ENCODE peak calls at places on chromosomes 3 and 15, in five cellular contexts. H is H9, N is neuronal stem cell, O is IMR-90, I is mesenchymal stem cell. Q is an unnamed sample.

GRCh38 chr3:24963762-24964625 is 464.1 kb upstream of the RARB start:
- DNase-seq in H (no peak), N (peak; percentile 12), O (peak; percentile 17), I (peak; percentile 45), Q (no peak)

GRCh38 chr3:24829011-24829581 is 334.4 kb upstream of the THRB start:
- DNase-seq in H (peak; percentile 66), N (peak; percentile 48), O (no peak), I (peak; percentile 10), Q (peak; percentile 39)

GRCh38 chr3:54882114-54882833 is 45.6 kb downstream of the LRTM1 start:
- DNase-seq in H (no peak), N (no peak), O (peak; percentile 98), I (peak; percentile 89), Q (no peak)

GRCh38 chr3:31880020-31880419 is 101.0 kb downstream of the OSBPL10 start:
- DNase-seq in H (no peak), N (no peak), O (peak; percentile 8), I (no peak), Q (no peak)

GRCh38 chr3:2714856-2715255 is 395.3 kb downstream of the IL5RA start:
- DNase-seq in H (no peak), N (no peak), O (no peak), I (peak; percentile 6), Q (no peak)

GRCh38 chr3:67654099-67654831 is at the start of gene SUCLG2:
- DNase-seq in H (peak; percentile 88), N (peak; percentile 72), O (peak; percentile 75), I (peak; percentile 89), Q (peak; percentile 93)

GRCh38 chr3:20185364-20185732 is 658 bp downstream of the SGO1 start:
- DNase-seq in H (no peak), N (no peak), O (peak; percentile 8), I (peak; percentile 44), Q (no peak)

GRCh38 chr15:71530116-71530515 is 280.2 kb upstream of the NR2E3 start:
- DNase-seq in H (no peak), N (no peak), O (no peak), I (no peak), Q (no peak)

GRCh38 chr15:39213385-39213840 is 367.5 kb upstream of the THBS1 start:
- DNase-seq in H (peak; percentile 94), N (peak; percentile 88), O (peak; percentile 99), I (peak; percentile 90), Q (peak; percentile 82)

GRCh38 chr3:17190353-17191078 is 305.8 kb downstream of the PLCL2 start:
- DNase-seq in H (no peak), N (no peak), O (no peak), I (no peak), Q (no peak)

GRCh38 chr3:17195192-17195611 is 310.4 kb downstream of the PLCL2 start:
- DNase-seq in H (no peak), N (no peak), O (peak; percentile 29), I (peak; percentile 30), Q (no peak)

GRCh38 chr3:17195856-17196604 is 311.3 kb downstream of the PLCL2 start:
- DNase-seq in H (no peak), N (no peak), O (peak; percentile 24), I (peak; percentile 68), Q (no peak)

GRCh38 chr3:17194116-17194515 is 309.4 kb downstream of the PLCL2 start:
- DNase-seq in H (no peak), N (no peak), O (no peak), I (no peak), Q (no peak)

GRCh38 chr3:17192995-17193394 is 308.2 kb downstream of the PLCL2 start:
- DNase-seq in H (no peak), N (no peak), O (no peak), I (no peak), Q (no peak)
- H3K4me2 ChIP-seq in H (no peak overlapping the region), N (no peak overlapping the region), O (no peak overlapping the region), I (no peak overlapping the region), Q (no peak overlapping the region)

GRCh38 chr15:26287381-26287780 is 424.3 kb upstream of the ATP10A start:
- DNase-seq in H (no peak), N (no peak), O (no peak), I (no peak), Q (no peak)
- H4K91ac ChIP-seq in H (no peak overlapping the region), N (no peak overlapping the region), O (no peak overlapping the region), I (no peak overlapping the region), Q (no peak overlapping the region)

DNA sequence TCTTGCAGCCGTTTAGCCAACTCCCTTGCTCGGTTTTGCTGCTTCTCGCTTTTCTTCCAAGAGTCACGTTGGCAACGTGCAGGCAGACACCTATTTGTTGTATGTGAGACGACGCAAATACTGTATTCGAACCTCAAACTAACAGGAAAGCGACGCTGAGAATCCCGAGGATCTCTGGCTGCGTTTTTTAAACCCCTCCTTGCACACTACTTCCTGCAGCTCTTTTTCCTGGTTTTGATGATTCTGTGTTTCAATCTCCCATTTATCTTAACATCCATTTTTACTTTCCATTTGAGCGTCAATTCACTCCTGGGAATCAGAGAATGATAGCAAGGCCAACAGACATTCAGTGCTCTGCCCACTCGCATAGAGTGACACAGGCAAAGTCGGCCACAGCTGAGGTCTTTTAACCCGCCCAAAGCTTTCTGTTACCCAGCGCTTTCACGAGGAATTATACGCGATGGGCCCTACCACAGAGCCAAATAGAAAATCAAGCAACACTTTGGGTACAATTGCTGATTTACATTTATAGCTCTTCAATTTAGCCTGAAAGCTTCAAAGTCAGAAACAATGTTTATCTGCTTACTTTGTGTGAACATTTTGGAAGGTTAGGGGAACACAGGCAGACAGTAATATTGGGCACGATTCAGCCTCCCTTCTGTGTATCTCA is 1.6 kb upstream of the ANXA2 start:
- DNase-seq in H (no peak), N (no peak), O (no peak), I (no peak), Q (peak; percentile 71)
- H3K4me2 ChIP-seq in H (peak overlapping the region; percentile 87), N (peak overlapping the region; percentile 84), O (peak overlapping the region; percentile 60), I (peak overlapping the region; percentile 35), Q (peak overlapping the region; percentile 84)

DNA sequence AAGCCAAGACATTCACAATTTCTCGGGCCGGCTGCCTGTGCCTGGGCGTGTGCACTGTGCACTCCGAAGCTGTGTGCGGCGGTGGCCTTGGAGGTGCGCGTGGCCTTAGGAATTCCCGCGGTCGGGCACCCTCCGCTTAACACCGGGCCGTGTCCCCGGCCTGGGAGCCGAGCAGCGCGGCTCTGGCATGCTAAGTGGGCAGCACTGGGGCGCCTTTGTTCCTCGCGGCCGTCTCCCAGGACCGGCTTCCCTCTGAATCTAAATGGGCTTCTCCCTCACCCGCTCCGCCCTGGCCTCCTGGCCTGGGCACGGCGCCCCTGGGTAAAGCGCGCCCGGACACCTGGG is 498 bp upstream of the ARNT2 start:
- DNase-seq in H (peak; percentile 50), N (peak; percentile 49), O (no peak), I (no peak), Q (no peak)
- H4K91ac ChIP-seq in H (no peak overlapping the region), N (peak overlapping the region; percentile 31), O (no peak overlapping the region), I (no peak overlapping the region), Q (no peak overlapping the region)

GRCh38 chr3:97970131-97970530 is 2.1 kb downstream of the RIOX2 start:
- DNase-seq in H (no peak), N (no peak), O (no peak), I (no peak), Q (no peak)
- H3K4me2 ChIP-seq in H (no peak overlapping the region), N (no peak overlapping the region), O (peak overlapping the region; percentile 37), I (no peak overlapping the region), Q (no peak overlapping the region)

GRCh38 chr3:71303627-71304260 is 279.8 kb downstream of the FOXP1 start:
- DNase-seq in H (no peak), N (no peak), O (no peak), I (no peak), Q (no peak)

GRCh38 chr3:71304684-71305083 is 278.8 kb downstream of the FOXP1 start:
- DNase-seq in H (no peak), N (no peak), O (peak; percentile 72), I (peak; percentile 54), Q (no peak)

GRCh38 chr3:71307884-71308697 is 275.4 kb downstream of the FOXP1 start:
- DNase-seq in H (no peak), N (no peak), O (peak; percentile 46), I (no peak), Q (peak; percentile 42)

GRCh38 chr3:71304261-71304646 is 279.3 kb downstream of the FOXP1 start:
- DNase-seq in H (no peak), N (no peak), O (no peak), I (no peak), Q (no peak)

DNA sequence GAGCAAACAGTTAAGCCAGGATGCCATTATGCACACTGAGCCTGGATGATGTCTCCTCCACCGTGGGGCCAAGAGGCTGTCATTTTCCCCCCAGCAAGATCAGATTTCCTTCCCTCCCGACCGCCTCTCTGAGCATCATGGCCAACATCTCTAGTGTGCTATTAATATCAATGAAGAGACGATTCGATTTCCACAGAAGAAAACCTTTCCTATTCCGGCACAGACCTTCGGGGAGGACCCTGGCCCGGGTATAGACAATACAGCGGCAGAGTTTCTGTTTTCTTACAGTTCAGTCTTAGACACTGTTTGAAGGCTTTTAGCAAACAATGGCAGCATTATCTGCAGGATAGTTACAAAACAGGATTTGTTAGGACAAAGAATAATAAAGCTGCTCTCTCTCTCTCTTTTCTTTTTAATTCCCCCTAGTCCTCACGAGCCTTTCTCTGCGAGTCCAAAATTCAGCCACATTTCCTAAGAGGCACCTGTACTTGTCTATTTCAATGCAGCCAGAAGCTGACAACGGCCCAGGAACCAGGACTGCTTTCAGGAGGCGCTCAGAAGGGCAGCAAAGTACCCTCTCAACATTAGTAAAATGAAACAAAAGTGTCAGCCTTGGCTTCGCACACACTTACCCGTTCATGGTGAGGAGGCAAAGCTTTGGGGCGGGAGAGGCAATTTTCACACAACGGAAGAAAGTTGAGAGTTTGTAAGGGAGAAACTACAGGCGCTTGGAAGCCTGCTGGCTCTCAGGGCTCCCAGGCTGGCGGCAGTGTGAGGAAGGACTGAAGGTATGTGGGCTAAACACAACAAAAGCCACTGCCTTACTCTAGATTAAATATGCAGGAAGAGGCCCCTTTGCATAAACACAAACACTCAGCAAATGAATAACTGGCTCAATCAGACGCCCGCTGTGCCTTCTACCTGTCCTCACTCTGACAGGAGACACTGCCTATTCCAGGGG is 278.0 kb downstream of the FOXP1 start:
- DNase-seq in H (peak; percentile 88), N (peak; percentile 39), O (peak; percentile 57), I (peak; percentile 45), Q (no peak)
- H4K91ac ChIP-seq in H (no peak overlapping the region), N (no peak overlapping the region), O (peak overlapping the region; percentile 74), I (no peak overlapping the region), Q (no peak overlapping the region)

GRCh38 chr3:157465741-157466140 is 29.1 kb downstream of the PTX3 start:
- DNase-seq in H (no peak), N (no peak), O (no peak), I (no peak), Q (no peak)

GRCh38 chr3:157463819-157464218 is 27.2 kb downstream of the PTX3 start:
- DNase-seq in H (no peak), N (no peak), O (peak; percentile 46), I (no peak), Q (no peak)

GRCh38 chr3:157459706-157460105 is 23.1 kb downstream of the PTX3 start:
- DNase-seq in H (no peak), N (no peak), O (no peak), I (no peak), Q (peak; percentile 50)

GRCh38 chr3:157464283-157464682 is 27.6 kb downstream of the PTX3 start:
- DNase-seq in H (no peak), N (no peak), O (peak; percentile 86), I (peak; percentile 20), Q (no peak)

DNA sequence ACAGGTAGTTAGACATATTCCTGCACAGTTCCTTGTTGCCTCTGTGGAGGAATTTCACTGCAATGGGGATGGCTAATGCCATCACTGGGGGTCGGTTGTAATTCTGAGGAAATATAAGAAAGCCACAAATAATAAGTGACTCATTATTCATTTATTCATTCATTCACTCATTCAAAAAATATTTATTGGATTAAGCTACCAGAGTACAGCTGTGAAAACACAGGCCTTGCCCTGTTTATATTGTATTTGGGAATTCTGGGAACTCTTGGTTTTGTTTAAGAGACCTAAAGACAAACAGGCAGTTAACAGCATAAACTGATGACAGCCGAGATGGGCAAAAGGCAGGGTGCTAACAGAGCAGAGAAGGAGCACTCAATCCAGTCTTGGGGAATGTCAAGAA is 23.6 kb downstream of the PTX3 start:
- DNase-seq in H (no peak), N (no peak), O (peak; percentile 92), I (no peak), Q (no peak)
- H3K4me2 ChIP-seq in H (no peak overlapping the region), N (no peak overlapping the region), O (peak overlapping the region; percentile 75), I (peak overlapping the region; percentile 38), Q (no peak overlapping the region)